ENCODE peak calls at places on chromosomes 7 and 10, in five cellular contexts. H is GM12878, S is HCT116, K is HepG2, T is H1. Y is an unnamed sample.

GRCh38 chr10:93535293-93535692 is 31.2 kb upstream of the FFAR4 start:
- DNase-seq in H (no peak), S (no peak), K (no peak), T (no peak), Y (no peak)

GRCh38 chr10:71971769-71972555 is 7.8 kb downstream of the CHST3 start:
- DNase-seq in H (no peak), S (no peak), K (no peak), T (no peak), Y (no peak)

GRCh38 chr7:151783958-151784575 is 92.8 kb downstream of the PRKAG2 start:
- DNase-seq in H (no peak), S (no peak), K (no peak), T (no peak), Y (no peak)

GRCh38 chr10:133275683-133276092 is 980 bp downstream of the ADAM8 start:
- DNase-seq in H (no peak), S (no peak), K (no peak), T (no peak), Y (no peak)

GRCh38 chr10:15053061-15053460 is 9.3 kb downstream of the OLAH start:
- DNase-seq in H (no peak), S (no peak), K (no peak), T (no peak), Y (no peak)

GRCh38 chr7:137642031-137642430 is 204.7 kb downstream of the DGKI start:
- DNase-seq in H (no peak), S (no peak), K (no peak), T (no peak), Y (no peak)

GRCh38 chr10:29613791-29614190 is 21.0 kb downstream of the SVIL start:
- DNase-seq in H (no peak), S (no peak), K (no peak), T (no peak), Y (no peak)

GRCh38 chr7:582931-583330 is 63.3 kb upstream of the PDGFA start:
- DNase-seq in H (no peak), S (no peak), K (no peak), T (no peak), Y (no peak)

GRCh38 chr10:126179637-126180036 is 208.6 kb downstream of the ADAM12 start:
- DNase-seq in H (no peak), S (no peak), K (no peak), T (no peak), Y (no peak)

GRCh38 chr10:43340619-43341018 is 30.8 kb upstream of the FXYD4 start:
- DNase-seq in H (no peak), S (peak; percentile 65), K (no peak), T (no peak), Y (no peak)

GRCh38 chr7:34107306-34107705 is 202.0 kb downstream of the BMPER start:
- DNase-seq in H (no peak), S (no peak), K (no peak), T (no peak), Y (no peak)

GRCh38 chr7:18257711-18258110 is 230.1 kb upstream of the PRPS1L1 start:
- DNase-seq in H (no peak), S (no peak), K (no peak), T (no peak), Y (no peak)

GRCh38 chr7:127997226-127997922 is 33.9 kb downstream of the LRRC4 start:
- DNase-seq in H (no peak), S (no peak), K (peak; percentile 23), T (no peak), Y (peak; percentile 38)
- TF ChIP-seq SRF in H (no peak), S (no peak), K (no peak), T (no peak), Y (no peak)

GRCh38 chr10:121070257-121070656 is 219.1 kb downstream of the WDR11 start:
- DNase-seq in H (no peak), S (peak; percentile 59), K (peak; percentile 46), T (no peak), Y (peak; percentile 9)
- TF ChIP-seq CTCF in H (peak; percentile 38), S (peak; percentile 73), K (peak; percentile 47), T (peak; percentile 66), Y (peak; percentile 50)

GRCh38 chr7:121634356-121634755 is 238.2 kb upstream of the FAM3C start:
- DNase-seq in H (no peak), S (no peak), K (no peak), T (no peak), Y (no peak)
- TF ChIP-seq SRF in H (no peak), S (no peak), K (no peak), T (no peak), Y (no peak)

GRCh38 chr10:102379383-102379782 is 16.1 kb upstream of the NFKB2 start:
- DNase-seq in H (no peak), S (no peak), K (no peak), T (no peak), Y (no peak)

GRCh38 chr10:102375867-102376266 is 19.6 kb upstream of the NFKB2 start:
- DNase-seq in H (no peak), S (no peak), K (no peak), T (no peak), Y (no peak)

GRCh38 chr10:102371295-102371694 is 24.2 kb upstream of the NFKB2 start:
- DNase-seq in H (no peak), S (no peak), K (no peak), T (no peak), Y (no peak)

GRCh38 chr10:102376901-102377300 is 18.6 kb upstream of the NFKB2 start:
- DNase-seq in H (no peak), S (no peak), K (no peak), T (no peak), Y (no peak)

GRCh38 chr10:102375250-102375649 is 20.3 kb upstream of the NFKB2 start:
- DNase-seq in H (no peak), S (no peak), K (no peak), T (no peak), Y (no peak)
- TF ChIP-seq CTCF in H (peak; percentile 5), S (peak; percentile 23), K (peak; percentile 29), T (peak; percentile 65), Y (peak; percentile 13)

GRCh38 chr7:130242198-130243014 is 24.3 kb upstream of the CPA2 start:
- DNase-seq in H (peak; percentile 17), S (peak; percentile 24), K (peak; percentile 14), T (no peak), Y (peak; percentile 77)
- TF ChIP-seq SRF in H (no peak), S (no peak), K (no peak), T (no peak), Y (no peak)

GRCh38 chr7:65820287-65820950 is 52.5 kb upstream of the VKORC1L1 start:
- DNase-seq in H (no peak), S (no peak), K (no peak), T (peak; percentile 34), Y (no peak)
- TF ChIP-seq CTCF in H (no peak), S (no peak), K (peak; percentile 24), T (peak; percentile 49), Y (no peak)

GRCh38 chr10:110783509-110784103 is 88.1 kb upstream of the PDCD4 start:
- DNase-seq in H (no peak), S (no peak), K (no peak), T (no peak), Y (no peak)
- TF ChIP-seq SRF in H (no peak), S (no peak), K (no peak), T (no peak), Y (no peak)

GRCh38 chr7:73463260-73463659 is 29.7 kb downstream of the FZD9 start:
- DNase-seq in H (no peak), S (no peak), K (no peak), T (no peak), Y (no peak)
- TF ChIP-seq CTCF in H (no peak), S (no peak), K (no peak), T (no peak), Y (no peak)

Y was measured in K562.